ENCODE peak calls at places on chromosome 19, in four cellular contexts. V, E, O and I are unnamed samples.

GRCh38 chr19:7706662-7707454 is 4.9 kb upstream of the FCER2 start:
- DNase-seq in O (no peak), E (no peak), V (no peak), I (no peak)

GRCh38 chr19:56110515-56111448 is 10.3 kb downstream of the ZNF787 start:
- DNase-seq in E (no peak), V (peak), O (peak), I (no peak)

GRCh38 chr19:13946414-13946813 is 5.9 kb upstream of the DCAF15 start:
- DNase-seq in V (no peak), O (no peak), E (no peak), I (no peak)

GRCh38 chr19:13834308-13834790 is 39.1 kb downstream of the ZSWIM4 start:
- DNase-seq in O (no peak), V (no peak), E (no peak), I (no peak)

GRCh38 chr19:4660181-4660791 is 9.9 kb downstream of the MYDGF start:
- DNase-seq in V (peak), O (peak), E (no peak), I (no peak)

GRCh38 chr19:29769997-29770396 is 41.8 kb upstream of the CCNE1 start:
- DNase-seq in O (no peak), V (no peak), E (no peak), I (no peak)

GRCh38 chr19:23867895-23868294 is 46.8 kb upstream of the ZNF726 start:
- DNase-seq in E (no peak), O (no peak), V (peak), I (no peak)

GRCh38 chr19:43439183-43440063 is 24.7 kb downstream of the TEX101 start:
- DNase-seq in V (no peak), E (peak), O (peak), I (no peak)

GRCh38 chr19:11699931-11700794 is 38.6 kb downstream of the ZNF823 start:
- DNase-seq in V (peak), E (peak), O (peak), I (peak)

GRCh38 chr19:55179570-55180484 is at the start of gene SYT5:
- DNase-seq in V (peak), O (no peak), E (no peak), I (no peak)

GRCh38 chr19:9885077-9885552 is 50.0 kb downstream of the PIN1 start:
- DNase-seq in O (no peak), E (no peak), V (no peak), I (no peak)

GRCh38 chr19:11425719-11426457 is 6.8 kb upstream of the RGL3 start:
- DNase-seq in O (no peak), E (no peak), V (peak), I (no peak)

GRCh38 chr19:32611161-32611560 is 30.2 kb downstream of the PDCD5 start:
- DNase-seq in E (no peak), V (no peak), O (no peak), I (no peak)

GRCh38 chr19:10412257-10412977 is 7.9 kb upstream of the PDE4A start:
- DNase-seq in E (no peak), V (no peak), O (no peak), I (no peak)

GRCh38 chr19:9323919-9324583 is at the start of gene ZNF559:
- DNase-seq in V (peak), E (peak), O (peak), I (peak)

GRCh38 chr19:55160128-55160985 is 2.8 kb upstream of the TNNI3 start:
- DNase-seq in E (peak), V (peak), O (peak), I (peak)

GRCh38 chr19:57648336-57649003 is 15.5 kb downstream of the ZNF211 start:
- DNase-seq in E (no peak), V (no peak), O (no peak), I (no peak)

GRCh38 chr19:3178377-3178972 is at the start of gene S1PR4:
- DNase-seq in O (no peak), V (no peak), E (no peak), I (no peak)
- TF ChIP-seq TCF7L2 in O (no peak), V (no peak), E (no peak), I (no peak)

GRCh38 chr19:46162731-46163130 is 14.7 kb downstream of the IGFL2 start:
- DNase-seq in E (no peak), O (no peak), V (no peak), I (no peak)
- TF ChIP-seq TCF7L2 in E (no peak), O (no peak), V (no peak), I (no peak)

DNA sequence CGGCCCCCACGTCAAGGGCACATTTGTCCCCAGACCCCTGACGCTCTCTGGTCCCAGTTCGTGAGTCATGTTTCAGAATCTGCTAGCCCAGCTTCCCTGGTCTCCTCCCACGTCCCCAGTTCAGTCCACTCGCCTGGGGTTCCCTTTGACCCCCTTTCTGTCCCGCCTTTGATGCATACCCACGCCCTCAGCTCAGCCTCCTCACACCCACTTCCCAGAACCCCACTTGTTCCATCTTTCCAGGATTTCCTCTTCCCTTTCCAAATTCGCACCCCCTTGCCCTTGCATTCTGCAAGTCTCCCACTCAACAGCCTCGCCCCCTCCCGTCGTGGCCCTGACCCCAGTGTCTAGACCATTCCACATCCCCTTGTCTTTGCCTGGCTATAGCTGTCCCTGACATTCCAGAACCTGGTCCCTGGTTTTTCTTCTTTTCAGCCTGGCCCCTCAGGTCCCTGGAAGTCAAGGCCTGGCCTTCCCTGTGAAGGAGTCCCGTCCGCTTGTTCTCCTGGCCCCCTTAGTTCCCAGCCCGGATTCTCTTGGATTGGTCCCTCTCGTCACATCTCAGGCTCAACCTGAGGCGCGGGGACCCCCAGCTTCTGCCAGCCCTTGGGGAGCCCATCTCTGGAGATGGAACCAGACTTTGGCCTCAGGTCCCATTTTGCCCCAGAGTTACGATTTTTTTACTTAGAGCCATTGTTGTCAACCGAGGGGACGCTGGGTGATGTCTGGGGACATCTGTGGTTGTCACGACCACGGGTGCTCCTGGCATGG is 1.3 kb downstream of the NCLN start:
- DNase-seq in E (no peak), V (peak), O (no peak), I (no peak)
- TF ChIP-seq TCF7L2 in E (no peak), V (no peak), O (no peak), I (no peak)

DNA sequence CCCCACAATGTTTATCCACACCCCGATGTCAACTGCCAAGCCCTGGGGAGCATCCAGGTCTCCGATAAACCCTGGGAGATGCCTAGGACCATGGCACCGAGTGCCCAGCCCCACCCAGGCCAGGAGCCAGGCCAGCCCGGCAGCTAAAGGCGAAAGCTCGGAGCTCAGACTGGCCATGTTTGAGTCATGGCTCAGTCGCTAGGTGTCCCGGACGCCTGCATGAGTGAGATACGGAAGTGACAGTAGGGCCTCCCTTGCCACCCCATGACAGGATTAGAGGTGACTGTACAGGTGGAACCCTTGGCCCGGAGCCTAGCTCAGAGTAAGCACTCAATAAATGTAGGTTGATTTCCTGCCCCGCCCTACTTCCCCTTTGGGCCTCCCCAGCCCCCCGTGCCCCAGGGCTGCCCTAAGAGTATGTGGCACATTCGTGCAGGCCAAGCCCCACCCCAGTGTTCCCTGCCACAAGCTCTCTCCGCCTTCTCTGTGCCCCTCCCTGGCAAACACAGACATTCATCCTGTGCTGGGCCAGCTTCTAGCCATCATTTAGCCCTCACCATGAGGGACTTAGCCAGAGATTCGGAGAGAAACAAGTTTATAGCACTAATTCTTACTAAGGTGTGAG is 5.8 kb upstream of the TPM4 start:
- DNase-seq in E (peak), V (peak), O (peak), I (no peak)
- TF ChIP-seq TCF7L2 in E (no peak), V (no peak), O (no peak), I (no peak)

GRCh38 chr19:53511933-53512374 is 26.0 kb upstream of the ZNF331 start:
- DNase-seq in V (peak), E (peak), O (peak), I (peak)
- TF ChIP-seq TCF7L2 in V (no peak), E (no peak), O (no peak), I (no peak)

DNA sequence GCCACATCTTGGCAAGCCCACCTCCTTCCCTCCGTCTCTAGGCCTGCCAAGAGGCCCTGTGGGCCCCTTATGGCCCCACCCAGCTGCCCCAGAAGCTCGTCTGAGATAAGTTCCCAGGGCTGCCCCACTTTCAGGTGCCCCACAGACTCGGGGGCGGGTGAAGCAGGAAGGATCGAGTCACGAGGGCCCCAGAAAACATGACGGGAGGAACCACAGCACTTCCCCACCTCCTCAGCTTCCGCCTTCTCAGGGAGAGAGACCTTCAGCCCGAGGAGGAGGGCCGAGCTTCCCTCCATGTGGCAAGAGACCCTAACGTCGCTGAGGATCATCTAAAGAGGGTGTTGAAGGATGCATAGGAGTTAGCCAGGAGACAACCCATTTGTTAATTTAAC is 4.5 kb upstream of the IL12RB1 start:
- DNase-seq in E (no peak), O (no peak), V (peak), I (no peak)
- TF ChIP-seq TCF7L2 in E (no peak), O (no peak), V (no peak), I (no peak)

DNA sequence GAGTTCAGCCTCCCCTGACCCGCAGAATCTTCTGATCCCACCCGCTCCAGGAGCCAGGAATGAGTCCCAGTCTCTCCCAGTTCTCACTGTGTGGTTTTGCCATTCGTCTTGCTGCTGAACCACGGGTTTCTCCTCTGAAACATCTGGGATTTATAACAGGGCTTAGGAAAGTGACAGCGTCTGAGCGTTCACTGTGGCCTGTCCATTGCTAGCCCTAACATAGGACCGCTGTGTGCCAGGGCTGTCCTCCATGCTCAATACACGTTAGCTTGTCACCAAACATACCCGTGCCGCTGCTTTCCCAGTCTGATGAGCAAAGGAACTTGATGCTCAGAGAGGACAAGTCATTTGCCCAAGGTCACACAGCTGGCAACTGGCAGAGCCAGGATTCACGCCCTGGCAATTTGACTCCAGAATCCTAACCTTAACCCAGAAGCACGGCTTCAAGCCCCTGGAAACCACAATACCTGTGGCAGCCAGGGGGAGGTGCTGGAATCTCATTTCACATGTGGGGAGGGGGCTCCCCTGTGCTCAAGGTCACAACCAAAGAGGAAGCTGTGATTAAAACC is 1.1 kb upstream of the APOE start:
- DNase-seq in E (no peak), V (peak), O (peak), I (no peak)
- TF ChIP-seq TCF7L2 in E (no peak), V (no peak), O (no peak), I (no peak)

GRCh38 chr19:42250249-42250665 is 4.7 kb downstream of the ERF start:
- DNase-seq in E (no peak), O (no peak), V (no peak), I (no peak)

GRCh38 chr19:42249769-42250168 is 5.2 kb downstream of the ERF start:
- DNase-seq in O (no peak), E (no peak), V (no peak), I (no peak)

GRCh38 chr19:42251572-42251990 is 3.3 kb downstream of the ERF start:
- DNase-seq in E (no peak), V (no peak), O (no peak), I (no peak)

GRCh38 chr19:42249149-42249750 is 5.7 kb downstream of the ERF start:
- DNase-seq in V (no peak), O (no peak), E (no peak), I (no peak)

DNA sequence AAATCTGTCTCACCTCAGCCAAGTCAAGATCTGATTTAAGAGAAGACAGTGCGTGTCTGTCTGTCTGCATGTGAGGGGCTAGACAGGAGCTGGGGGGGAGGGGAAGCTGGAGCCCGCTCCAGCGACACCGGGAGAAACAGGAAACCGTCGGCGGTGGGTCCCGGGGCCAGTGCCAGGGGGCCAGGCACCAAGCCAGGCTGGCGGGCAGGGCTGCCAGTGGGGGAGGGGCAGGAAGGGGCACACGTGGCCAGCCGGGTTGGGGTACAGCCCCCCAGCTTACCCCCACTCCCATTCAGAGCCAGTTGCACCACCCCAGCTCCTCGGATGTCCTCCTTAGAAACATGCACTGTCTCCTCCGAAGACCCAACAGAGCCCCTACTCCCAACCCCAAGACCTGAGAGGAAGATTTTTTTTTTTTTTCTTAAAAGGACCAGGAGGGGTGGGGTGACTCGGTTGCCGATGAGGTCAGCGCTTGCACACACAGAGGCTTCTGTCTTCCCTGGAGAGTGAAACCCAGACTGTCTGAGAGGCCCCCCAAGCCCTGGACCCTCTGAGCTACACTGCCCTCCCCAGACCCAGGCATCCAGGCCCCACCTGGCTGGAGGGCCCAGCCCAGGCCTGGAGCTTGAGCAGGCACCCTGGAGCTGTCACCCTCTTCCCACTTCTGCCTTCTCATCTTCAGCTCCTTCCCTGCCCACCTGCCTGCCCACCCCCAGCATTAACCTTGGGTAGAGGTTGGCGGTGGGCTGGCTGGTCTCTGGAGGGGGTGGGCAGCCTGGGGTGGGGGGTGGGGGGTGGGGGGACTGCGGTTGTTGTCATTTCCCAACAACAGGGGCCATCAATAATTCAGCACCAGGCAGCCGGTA is 4.0 kb downstream of the ERF start:
- DNase-seq in E (no peak), O (no peak), V (no peak), I (no peak)
- TF ChIP-seq TCF7L2 in E (no peak), O (no peak), V (no peak), I (no peak)

GRCh38 chr19:19554074-19555023 is 16.3 kb downstream of the CILP2 start:
- DNase-seq in V (peak), O (no peak), E (no peak), I (no peak)
- TF ChIP-seq TCF7L2 in V (no peak), O (no peak), E (no peak), I (no peak)

DNA sequence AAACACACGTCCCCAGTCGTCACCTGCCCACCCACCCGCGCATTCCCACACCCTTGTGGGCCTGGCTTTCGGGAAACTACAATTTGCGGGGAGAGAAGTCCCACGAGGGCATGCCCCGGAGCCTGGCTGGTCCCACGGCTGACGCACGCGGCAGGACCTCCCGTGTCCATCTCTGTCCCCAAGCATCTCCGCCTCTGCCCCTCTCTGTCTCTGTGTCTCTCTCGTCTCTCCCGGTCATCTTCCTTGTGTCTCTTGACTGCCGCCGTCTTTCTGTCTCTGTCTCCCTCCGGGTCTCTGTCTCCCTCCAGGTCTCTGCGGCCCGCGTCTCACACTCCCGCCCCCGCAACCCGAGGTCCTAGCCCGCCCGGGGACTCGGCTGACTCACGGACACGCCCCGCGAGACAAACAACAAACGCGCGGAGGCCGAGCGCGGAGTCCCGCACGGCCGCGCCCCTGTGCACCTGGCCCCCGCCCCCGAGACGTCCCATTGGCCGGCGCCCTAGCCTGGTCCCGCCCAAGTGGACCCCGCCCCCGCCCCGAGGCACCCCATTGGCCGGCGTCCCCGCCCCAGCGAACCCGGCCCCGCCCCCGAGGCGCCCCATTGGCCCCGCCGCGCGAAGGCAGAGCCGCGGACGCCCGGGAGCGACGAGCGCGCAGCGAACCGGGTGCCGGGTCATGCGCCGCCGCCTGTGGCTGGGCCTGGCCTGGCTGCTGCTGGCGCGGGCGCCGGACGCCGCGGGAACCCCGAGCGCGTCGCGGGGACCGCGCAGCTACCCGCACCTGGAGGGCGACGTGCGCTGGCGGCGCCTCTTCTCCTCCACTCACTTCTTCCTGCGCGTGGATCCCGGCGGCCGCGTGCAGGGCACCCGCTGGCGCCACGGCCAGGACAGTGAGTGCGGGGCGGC is at the start of gene FGF22:
- DNase-seq in V (peak), E (peak), O (peak), I (no peak)
- TF ChIP-seq TCF7L2 in V (no peak), E (no peak), O (no peak), I (no peak)